ENCODE peak calls at places on chromosome 10, in four cellular contexts. M, R, I and F are unnamed samples.

GRCh38 chr10:5647507-5648240 is 18.7 kb downstream of the ASB13 start:
- DNase-seq in M (no peak), R (no peak), I (no peak), F (no peak)

GRCh38 chr10:121078672-121079102 is 227.5 kb downstream of the WDR11 start:
- DNase-seq in M (peak; percentile 41), R (no peak), I (no peak), F (no peak)

GRCh38 chr10:93081834-93082233 is 8.1 kb downstream of the CYP26A1 start:
- DNase-seq in M (no peak), R (peak; percentile 81), I (no peak), F (no peak)

GRCh38 chr10:79051766-79052165 is 17.0 kb upstream of the ZMIZ1 start:
- DNase-seq in M (no peak), R (no peak), I (no peak), F (no peak)

GRCh38 chr10:71531485-71532446 is 135.0 kb downstream of the CDH23 start:
- DNase-seq in M (no peak), R (no peak), I (peak; percentile 64), F (no peak)

GRCh38 chr10:71222541-71223364 is 10.4 kb downstream of the UNC5B start:
- DNase-seq in M (no peak), R (no peak), I (no peak), F (no peak)

GRCh38 chr10:32377458-32378370 is 30.8 kb upstream of the EPC1 start:
- DNase-seq in M (peak; percentile 35), R (peak; percentile 33), I (peak; percentile 53), F (no peak)

GRCh38 chr10:106815427-106816043 is 349.0 kb downstream of the SORCS1 start:
- DNase-seq in M (no peak), R (no peak), I (no peak), F (no peak)

GRCh38 chr10:92595505-92595904 is 2.6 kb downstream of the KIF11 start:
- DNase-seq in M (no peak), R (no peak), I (no peak), F (no peak)

GRCh38 chr10:110944997-110945396 is 25.6 kb downstream of the SHOC2 start:
- DNase-seq in M (no peak), R (no peak), I (peak; percentile 92), F (no peak)

GRCh38 chr10:47091421-47091820 is 180.2 kb downstream of the PTPN20 start:
- DNase-seq in M (no peak), R (no peak), I (no peak), F (no peak)

GRCh38 chr10:46787321-46787615 is 124.0 kb upstream of the PTPN20 start:
- DNase-seq in M (no peak), R (peak; percentile 35), I (peak; percentile 48), F (no peak)

GRCh38 chr10:123512881-123513822 is 153.0 kb upstream of the GPR26 start:
- DNase-seq in M (no peak), R (no peak), I (no peak), F (no peak)

GRCh38 chr10:102335184-102335583 is 60.3 kb upstream of the NFKB2 start:
- DNase-seq in M (no peak), R (no peak), I (no peak), F (no peak)

GRCh38 chr10:56881218-56881617 is 520.2 kb upstream of the ZWINT start:
- DNase-seq in M (no peak), R (no peak), I (no peak), F (no peak)

GRCh38 chr10:132945894-132946255 is 3.5 kb upstream of the CFAP46 start:
- DNase-seq in M (no peak), R (no peak), I (no peak), F (no peak)

GRCh38 chr10:86900955-86901354 is 56.5 kb downstream of the MMRN2 start:
- DNase-seq in M (peak; percentile 26), R (no peak), I (no peak), F (no peak)

GRCh38 chr10:59674211-59674836 is 35.3 kb downstream of the SLC16A9 start:
- DNase-seq in M (peak; percentile 58), R (peak; percentile 35), I (no peak), F (no peak)

GRCh38 chr10:117131390-117132327 is 6.4 kb downstream of the VAX1 start:
- DNase-seq in M (peak; percentile 18), R (no peak), I (no peak), F (no peak)

GRCh38 chr10:32459072-32459703 is 13.2 kb downstream of the CCDC7 start:
- DNase-seq in M (no peak), R (no peak), I (no peak), F (no peak)

GRCh38 chr10:35533565-35533964 is 71.6 kb upstream of the GJD4 start:
- DNase-seq in M (no peak), R (no peak), I (no peak), F (no peak)

GRCh38 chr10:96133135-96133534 is 3.0 kb downstream of the ZNF518A start:
- DNase-seq in M (no peak), R (no peak), I (no peak), F (no peak)

GRCh38 chr10:92699518-92700272 is 9.9 kb downstream of the HHEX start:
- DNase-seq in M (peak; percentile 30), R (no peak), I (peak; percentile 85), F (no peak)

GRCh38 chr10:88088441-88089340 is 225.3 kb downstream of the PTEN start:
- DNase-seq in M (no peak), R (no peak), I (no peak), F (no peak)

GRCh38 chr10:71835671-71836593 is 15.1 kb downstream of the PSAP start:
- DNase-seq in M (peak; percentile 65), R (peak; percentile 97), I (peak; percentile 98), F (no peak)

GRCh38 chr10:91163709-91164474 is 56.6 kb upstream of the PCGF5 start:
- DNase-seq in M (peak; percentile 79), R (peak; percentile 46), I (peak; percentile 59), F (peak; percentile 25)

GRCh38 chr10:4807803-4808507 is 18.1 kb upstream of the AKR1E2 start:
- DNase-seq in M (no peak), R (peak; percentile 68), I (no peak), F (no peak)

GRCh38 chr10:13794982-13795381 is 208.2 kb downstream of the PRPF18 start:
- DNase-seq in M (no peak), R (no peak), I (no peak), F (no peak)

GRCh38 chr10:78657622-78658165 is 411.1 kb upstream of the ZMIZ1 start:
- DNase-seq in M (peak; percentile 86), R (no peak), I (peak; percentile 76), F (peak; percentile 52)

DNA sequence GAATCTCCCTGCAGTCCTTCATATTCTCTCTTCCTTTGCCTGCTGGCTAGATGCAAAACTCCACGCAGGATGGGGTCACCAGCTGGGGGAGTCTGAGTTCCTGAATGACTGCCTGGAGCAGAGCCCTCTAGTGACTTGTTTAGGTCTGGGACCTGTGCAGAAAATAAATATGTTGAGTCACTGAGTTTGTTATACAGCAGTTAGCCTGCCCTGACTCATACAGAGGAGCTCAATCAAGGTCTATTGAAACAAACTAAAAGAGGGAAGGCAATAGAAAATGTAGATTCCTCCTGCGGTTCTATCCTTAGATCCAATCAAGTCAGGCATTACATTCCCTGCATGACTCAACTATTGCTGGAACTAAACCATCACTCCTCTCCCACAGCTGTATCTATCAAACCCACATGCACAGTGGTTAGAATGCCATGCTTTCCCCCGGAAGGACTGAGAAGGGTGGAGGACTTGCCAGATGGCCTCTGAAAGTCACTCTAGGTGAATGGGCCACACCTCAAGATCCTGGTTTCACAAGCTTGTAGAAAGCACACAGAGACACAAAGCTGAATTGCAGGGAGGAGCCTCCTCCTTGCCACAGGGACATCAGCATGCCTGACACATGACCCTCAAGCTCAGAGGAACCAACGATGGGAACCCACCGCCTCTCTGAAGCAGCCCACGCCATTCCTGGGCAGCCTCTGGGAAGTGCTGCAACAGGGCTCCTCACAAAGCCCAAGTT is 73.9 kb downstream of the SH3PXD2A start:
- DNase-seq in M (peak; percentile 67), R (peak; percentile 92), I (peak; percentile 64), F (no peak)
- TF ChIP-seq CTCF in M (peak; percentile 29), R (peak; percentile 55), I (peak; percentile 46), F (no peak)

GRCh38 chr10:22218448-22218847 is 633 bp upstream of the EBLN1 start:
- DNase-seq in M (no peak), R (no peak), I (no peak), F (no peak)
- TF ChIP-seq CTCF in M (no peak), R (no peak), I (no peak), F (peak; percentile 25)

GRCh38 chr10:122172311-122173008 is 98.6 kb upstream of the BTBD16 start:
- DNase-seq in M (no peak), R (no peak), I (no peak), F (no peak)
- TF ChIP-seq CTCF in M (no peak), R (no peak), I (no peak), F (no peak)

DNA sequence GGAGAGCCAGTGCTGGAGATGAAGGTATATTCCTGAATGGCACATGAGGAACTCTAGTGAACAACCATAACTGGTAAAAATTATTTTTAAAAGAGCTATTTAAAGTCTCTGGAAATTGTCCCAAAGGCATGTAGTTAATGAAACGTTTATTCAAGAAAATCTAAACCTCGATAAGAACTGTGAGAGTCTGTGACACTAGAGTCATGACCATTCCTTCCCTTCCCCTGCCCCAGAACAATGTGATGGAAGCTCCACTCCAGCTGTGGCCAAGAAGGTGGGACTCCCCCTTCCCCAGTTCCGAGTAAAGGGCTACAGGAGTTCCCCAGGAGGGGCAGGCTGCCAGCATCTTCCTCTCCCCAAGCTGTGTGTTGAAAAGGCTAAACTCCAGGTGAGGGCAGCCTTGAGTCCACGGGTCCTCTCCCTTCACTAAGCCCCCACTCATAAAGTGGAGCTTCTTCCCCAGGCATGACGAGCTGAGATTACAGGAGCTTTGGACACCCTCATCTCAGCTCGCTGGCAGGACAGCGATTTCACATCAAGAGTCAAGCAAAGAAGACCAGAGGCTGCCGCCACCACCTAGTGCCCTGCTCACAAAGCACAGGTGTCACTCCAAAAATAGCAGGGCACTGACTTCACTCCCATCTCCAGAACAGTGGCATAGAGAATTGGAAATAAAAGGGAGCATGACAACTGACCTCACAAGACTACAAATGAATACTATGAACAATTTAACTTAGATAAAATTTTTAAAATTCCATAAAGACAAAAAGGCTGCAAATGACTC is 68.5 kb downstream of the NHLRC2 start:
- DNase-seq in M (no peak), R (no peak), I (no peak), F (no peak)
- TF ChIP-seq CTCF in M (no peak), R (no peak), I (no peak), F (no peak)